ENCODE peak calls at places on chromosomes 6 and 20, in ten cellular contexts. L is sciatic nerve; S is effector CD4-positive, alpha-beta T cell; X is naive thymus-derived CD8-positive, alpha-beta T cell; J is esophagus muscularis mucosa; B is T1000; F is tibial artery; M is T47D; D is left cardiac atrium; W is lower lobe of right lung. K is an unnamed sample.

GRCh38 chr20:20548527-20549266 is 163.7 kb downstream of the RALGAPA2 start:
- DNase-seq in J (no peak), M (peak), S (no peak), F (no peak), X (no peak), D (no peak), W (no peak), L (no peak), B (no peak), K (no peak)

GRCh38 chr6:30742316-30743098 is at the start of gene FLOT1:
- DNase-seq in F (peak), D (peak), L (peak), J (peak), M (peak), B (peak), S (peak), W (peak), X (peak), K (peak)

GRCh38 chr6:99241905-99242534 is 107.5 kb downstream of the FAXC start:
- DNase-seq in D (no peak), M (peak), J (no peak), S (no peak), F (no peak), X (no peak), L (no peak), W (no peak), B (no peak), K (no peak)

GRCh38 chr6:136063095-136063494 is 187.0 kb downstream of the MTFR2 start:
- DNase-seq in W (no peak), J (no peak), X (no peak), M (no peak), B (no peak), L (no peak), D (no peak), F (no peak), S (no peak), K (no peak)

GRCh38 chr6:87817226-87817625 is 115.2 kb upstream of the AKIRIN2 start:
- DNase-seq in F (no peak), X (no peak), M (no peak), J (no peak), S (no peak), W (no peak), L (no peak), D (no peak), B (no peak), K (no peak)

GRCh38 chr6:107383705-107384104 is 75.7 kb downstream of the PDSS2 start:
- DNase-seq in B (no peak), J (no peak), M (no peak), S (no peak), D (no peak), X (no peak), F (no peak), W (no peak), L (no peak), K (no peak)

GRCh38 chr6:56938634-56939294 is 16.1 kb upstream of the BEND6 start:
- DNase-seq in W (no peak), M (no peak), F (peak), B (peak), J (no peak), S (no peak), L (no peak), D (peak), X (no peak), K (no peak)

GRCh38 chr6:28383235-28384142 is 16.1 kb downstream of the ZSCAN12 start:
- DNase-seq in D (peak), W (peak), X (peak), F (peak), L (peak), M (peak), J (peak), S (no peak), B (no peak), K (peak)

GRCh38 chr6:2772840-2773239 is 7.6 kb downstream of the WRNIP1 start:
- DNase-seq in B (no peak), S (no peak), X (no peak), L (no peak), D (no peak), J (no peak), F (no peak), M (no peak), W (no peak), K (no peak)

GRCh38 chr20:21513881-21514540 is at the start of gene NKX2-2:
- DNase-seq in B (no peak), W (no peak), S (no peak), M (peak), D (no peak), F (no peak), L (no peak), J (no peak), X (no peak), K (no peak)